ENCODE peak calls at places on chromosome 9, in five cellular contexts. B, W, L, I and D are unnamed samples.
A peak's percentile ranks its signal among the peaks of the same experiment; 100 is the strongest.

GRCh38 chr9:16252631-16253030 is 617.8 kb downstream of the BNC2 start:
- DNase-seq in B (no peak), W (no peak), L (no peak), I (no peak), D (no peak)

GRCh38 chr9:87606921-87607521 is 109.4 kb downstream of the DAPK1 start:
- DNase-seq in B (no peak), W (no peak), L (peak; percentile 25), I (no peak), D (peak; percentile 21)

GRCh38 chr9:90300901-90301688 is 341.5 kb downstream of the DIRAS2 start:
- DNase-seq in B (peak; percentile 47), W (no peak), L (peak; percentile 96), I (peak; percentile 62), D (peak; percentile 95)

GRCh38 chr9:122332083-122332482 is 38.7 kb upstream of the PTGS1 start:
- DNase-seq in B (no peak), W (no peak), L (no peak), I (no peak), D (no peak)

GRCh38 chr9:92500725-92501124 is 18.4 kb upstream of the ASPN start:
- DNase-seq in B (no peak), W (no peak), L (no peak), I (no peak), D (no peak)

GRCh38 chr9:87537625-87538024 is 40.0 kb downstream of the DAPK1 start:
- DNase-seq in B (no peak), W (no peak), L (no peak), I (no peak), D (no peak)

GRCh38 chr9:10804486-10804885 is 191.7 kb upstream of the PTPRD start:
- DNase-seq in B (no peak), W (no peak), L (no peak), I (no peak), D (no peak)

GRCh38 chr9:677461-678097 is 163.9 kb upstream of the DMRT1 start:
- DNase-seq in B (no peak), W (no peak), L (peak; percentile 40), I (no peak), D (peak; percentile 23)

GRCh38 chr9:108673386-108673785 is 182.4 kb downstream of the ACTL7B start:
- DNase-seq in B (no peak), W (no peak), L (peak; percentile 35), I (no peak), D (peak; percentile 27)

GRCh38 chr9:130138791-130139190 is 33.4 kb upstream of the NCS1 start:
- DNase-seq in B (no peak), W (no peak), L (peak; percentile 95), I (no peak), D (peak; percentile 46)

GRCh38 chr9:125172351-125172750 is 17.3 kb downstream of the PPP6C start:
- DNase-seq in B (no peak), W (no peak), L (no peak), I (no peak), D (no peak)

GRCh38 chr9:91275641-91276040 is 86.1 kb downstream of the AUH start:
- DNase-seq in B (no peak), W (no peak), L (no peak), I (no peak), D (peak; percentile 12)

GRCh38 chr9:134666801-134667200 is 25.2 kb downstream of the COL5A1 start:
- DNase-seq in B (no peak), W (no peak), L (peak; percentile 82), I (no peak), D (no peak)

GRCh38 chr9:134662143-134662876 is 20.7 kb downstream of the COL5A1 start:
- DNase-seq in B (no peak), W (no peak), L (peak; percentile 63), I (no peak), D (no peak)

GRCh38 chr9:99811598-99812383 is 9.9 kb upstream of the NR4A3 start:
- DNase-seq in B (no peak), W (no peak), L (no peak), I (no peak), D (peak; percentile 9)

GRCh38 chr9:130246126-130246525 is 19.4 kb upstream of the HMCN2 start:
- DNase-seq in B (no peak), W (no peak), L (no peak), I (no peak), D (no peak)

GRCh38 chr9:38689678-38690077 is 30.3 kb downstream of the FAM240B start:
- DNase-seq in B (peak; percentile 85), W (no peak), L (no peak), I (peak; percentile 57), D (no peak)

GRCh38 chr9:131676431-131676972 is 63.4 kb downstream of the RAPGEF1 start:
- DNase-seq in B (no peak), W (no peak), L (no peak), I (no peak), D (no peak)

GRCh38 chr9:79023134-79023577 is 548.6 kb upstream of the TLE4 start:
- DNase-seq in B (no peak), W (no peak), L (peak; percentile 97), I (no peak), D (peak; percentile 96)

GRCh38 chr9:113896713-113897112 is 20.6 kb downstream of the ZNF618 start:
- DNase-seq in B (no peak), W (no peak), L (no peak), I (no peak), D (no peak)

GRCh38 chr9:125744616-125745387 is 2.4 kb upstream of the PBX3 start:
- DNase-seq in B (no peak), W (no peak), L (peak; percentile 32), I (no peak), D (peak; percentile 65)

GRCh38 chr9:133563286-133564213 is 29.0 kb downstream of the ADAMTSL2 start:
- DNase-seq in B (peak; percentile 47), W (peak; percentile 17), L (no peak), I (no peak), D (no peak)

GRCh38 chr9:118183571-118183970 is 479.4 kb downstream of the TLR4 start:
- DNase-seq in B (no peak), W (no peak), L (peak; percentile 10), I (no peak), D (peak; percentile 75)

GRCh38 chr9:82208741-82209450 is 220.3 kb downstream of the SPATA31D1 start:
- DNase-seq in B (no peak), W (no peak), L (peak; percentile 29), I (no peak), D (peak; percentile 1)

GRCh38 chr9:76677481-76678055 is 86.7 kb upstream of the PCA3 start:
- DNase-seq in B (peak; percentile 70), W (no peak), L (peak; percentile 71), I (peak; percentile 51), D (peak; percentile 92)